ENCODE peak calls at places on chromosomes 1 and 21, in nine cellular contexts. One of them, this sample, is unnamed.
A peak's percentile ranks its signal among the peaks of the same experiment; 100 is the strongest.

GRCh38 chr1:58047265-58047858 is 499.2 kb downstream of the OMA1 start:
- DNase-seq in thyroid gland: peak; percentile 15
- DNase-seq in fibroblast of lung: no peak
- DNase-seq in brain microvascular endothelial cell: no peak
- DNase-seq in lower lobe of right lung: no peak
- DNase-seq in left ventricle myocardium inferior: no peak
- DNase-seq in CD8-positive, alpha-beta T cell: no peak
- DNase-seq in SJSA1: no peak
- DNase-seq in testis: peak; percentile 49
- DNase-seq in this sample: no peak

GRCh38 chr1:153882296-153882912 is 40.4 kb downstream of the GATAD2B start:
- DNase-seq in testis: no peak
- DNase-seq in brain microvascular endothelial cell: no peak
- DNase-seq in lower lobe of right lung: no peak
- DNase-seq in thyroid gland: no peak
- DNase-seq in fibroblast of lung: peak; percentile 24
- DNase-seq in SJSA1: no peak
- DNase-seq in left ventricle myocardium inferior: no peak
- DNase-seq in CD8-positive, alpha-beta T cell: no peak
- DNase-seq in this sample: no peak

GRCh38 chr1:32241011-32241763 is 5.8 kb upstream of the FAM167B start:
- DNase-seq in testis: peak; percentile 67
- DNase-seq in fibroblast of lung: peak; percentile 68
- DNase-seq in left ventricle myocardium inferior: peak; percentile 65
- DNase-seq in thyroid gland: peak; percentile 93
- DNase-seq in brain microvascular endothelial cell: peak; percentile 16
- DNase-seq in CD8-positive, alpha-beta T cell: peak; percentile 48
- DNase-seq in SJSA1: peak; percentile 63
- DNase-seq in lower lobe of right lung: peak; percentile 64
- DNase-seq in this sample: peak; percentile 55

GRCh38 chr1:26950602-26951001 is 9.7 kb downstream of the KDF1 start:
- DNase-seq in thyroid gland: no peak
- DNase-seq in fibroblast of lung: no peak
- DNase-seq in left ventricle myocardium inferior: no peak
- DNase-seq in SJSA1: no peak
- DNase-seq in CD8-positive, alpha-beta T cell: no peak
- DNase-seq in brain microvascular endothelial cell: no peak
- DNase-seq in lower lobe of right lung: no peak
- DNase-seq in testis: no peak
- DNase-seq in this sample: no peak

GRCh38 chr1:93584238-93585003 is 97.2 kb downstream of the BCAR3 start:
- DNase-seq in lower lobe of right lung: no peak
- DNase-seq in left ventricle myocardium inferior: no peak
- DNase-seq in thyroid gland: peak; percentile 38
- DNase-seq in CD8-positive, alpha-beta T cell: no peak
- DNase-seq in brain microvascular endothelial cell: no peak
- DNase-seq in testis: no peak
- DNase-seq in SJSA1: no peak
- DNase-seq in fibroblast of lung: no peak
- DNase-seq in this sample: no peak

GRCh38 chr21:27149034-27149433 is 182.1 kb upstream of the ADAMTS5 start:
- DNase-seq in lower lobe of right lung: no peak
- DNase-seq in fibroblast of lung: peak; percentile 44
- DNase-seq in SJSA1: no peak
- DNase-seq in brain microvascular endothelial cell: peak; percentile 10
- DNase-seq in CD8-positive, alpha-beta T cell: no peak
- DNase-seq in thyroid gland: no peak
- DNase-seq in left ventricle myocardium inferior: no peak
- DNase-seq in testis: no peak
- DNase-seq in this sample: no peak

GRCh38 chr1:165633624-165634023 is 2.6 kb downstream of the MGST3 start:
- DNase-seq in SJSA1: no peak
- DNase-seq in thyroid gland: no peak
- DNase-seq in testis: no peak
- DNase-seq in CD8-positive, alpha-beta T cell: no peak
- DNase-seq in brain microvascular endothelial cell: no peak
- DNase-seq in fibroblast of lung: peak; percentile 51
- DNase-seq in lower lobe of right lung: no peak
- DNase-seq in left ventricle myocardium inferior: no peak
- DNase-seq in this sample: no peak

GRCh38 chr1:44926311-44926781 is 60.0 kb downstream of the EIF2B3 start:
- DNase-seq in testis: no peak
- DNase-seq in SJSA1: no peak
- DNase-seq in left ventricle myocardium inferior: no peak
- DNase-seq in lower lobe of right lung: no peak
- DNase-seq in brain microvascular endothelial cell: no peak
- DNase-seq in fibroblast of lung: peak; percentile 82
- DNase-seq in thyroid gland: no peak
- DNase-seq in CD8-positive, alpha-beta T cell: no peak
- DNase-seq in this sample: no peak

GRCh38 chr21:45528028-45528705 is 14.1 kb downstream of the SLC19A1 start:
- DNase-seq in testis: no peak
- DNase-seq in SJSA1: no peak
- DNase-seq in lower lobe of right lung: peak; percentile 67
- DNase-seq in left ventricle myocardium inferior: peak; percentile 9
- DNase-seq in fibroblast of lung: no peak
- DNase-seq in thyroid gland: peak; percentile 75
- DNase-seq in brain microvascular endothelial cell: no peak
- DNase-seq in CD8-positive, alpha-beta T cell: no peak
- DNase-seq in this sample: peak; percentile 59

GRCh38 chr21:38770660-38771059 is 35.1 kb upstream of the ETS2 start:
- DNase-seq in brain microvascular endothelial cell: no peak
- DNase-seq in testis: no peak
- DNase-seq in lower lobe of right lung: no peak
- DNase-seq in thyroid gland: no peak
- DNase-seq in CD8-positive, alpha-beta T cell: no peak
- DNase-seq in SJSA1: no peak
- DNase-seq in fibroblast of lung: no peak
- DNase-seq in left ventricle myocardium inferior: no peak
- DNase-seq in this sample: no peak

GRCh38 chr21:35011681-35012080 is 37.4 kb downstream of the RUNX1 start:
- DNase-seq in brain microvascular endothelial cell: no peak
- DNase-seq in CD8-positive, alpha-beta T cell: no peak
- DNase-seq in SJSA1: no peak
- DNase-seq in thyroid gland: no peak
- DNase-seq in fibroblast of lung: peak; percentile 67
- DNase-seq in lower lobe of right lung: no peak
- DNase-seq in testis: no peak
- DNase-seq in left ventricle myocardium inferior: no peak
- DNase-seq in this sample: no peak

GRCh38 chr1:175354080-175354479 is 161.5 kb upstream of the KIAA0040 start:
- DNase-seq in CD8-positive, alpha-beta T cell: no peak
- DNase-seq in brain microvascular endothelial cell: no peak
- DNase-seq in testis: no peak
- DNase-seq in fibroblast of lung: no peak
- DNase-seq in left ventricle myocardium inferior: no peak
- DNase-seq in lower lobe of right lung: no peak
- DNase-seq in SJSA1: no peak
- DNase-seq in thyroid gland: no peak
- DNase-seq in this sample: no peak

GRCh38 chr21:42404534-42404933 is 832 bp downstream of the UBASH3A start:
- DNase-seq in testis: no peak
- DNase-seq in left ventricle myocardium inferior: no peak
- DNase-seq in lower lobe of right lung: no peak
- DNase-seq in SJSA1: no peak
- DNase-seq in fibroblast of lung: no peak
- DNase-seq in thyroid gland: peak; percentile 10
- DNase-seq in CD8-positive, alpha-beta T cell: peak; percentile 37
- DNase-seq in brain microvascular endothelial cell: no peak
- DNase-seq in this sample: no peak

GRCh38 chr1:27686223-27686990 is 14.4 kb upstream of the IFI6 start:
- DNase-seq in thyroid gland: peak; percentile 60
- DNase-seq in fibroblast of lung: no peak
- DNase-seq in brain microvascular endothelial cell: no peak
- DNase-seq in lower lobe of right lung: peak; percentile 55
- DNase-seq in SJSA1: no peak
- DNase-seq in CD8-positive, alpha-beta T cell: no peak
- DNase-seq in testis: no peak
- DNase-seq in left ventricle myocardium inferior: no peak
- DNase-seq in this sample: no peak

GRCh38 chr1:47031059-47031458 is 7.6 kb downstream of the CYP4X1 start:
- DNase-seq in left ventricle myocardium inferior: no peak
- DNase-seq in SJSA1: no peak
- DNase-seq in fibroblast of lung: peak; percentile 21
- DNase-seq in brain microvascular endothelial cell: peak; percentile 52
- DNase-seq in testis: no peak
- DNase-seq in lower lobe of right lung: no peak
- DNase-seq in CD8-positive, alpha-beta T cell: no peak
- DNase-seq in thyroid gland: no peak
- DNase-seq in this sample: peak; percentile 47

DNA sequence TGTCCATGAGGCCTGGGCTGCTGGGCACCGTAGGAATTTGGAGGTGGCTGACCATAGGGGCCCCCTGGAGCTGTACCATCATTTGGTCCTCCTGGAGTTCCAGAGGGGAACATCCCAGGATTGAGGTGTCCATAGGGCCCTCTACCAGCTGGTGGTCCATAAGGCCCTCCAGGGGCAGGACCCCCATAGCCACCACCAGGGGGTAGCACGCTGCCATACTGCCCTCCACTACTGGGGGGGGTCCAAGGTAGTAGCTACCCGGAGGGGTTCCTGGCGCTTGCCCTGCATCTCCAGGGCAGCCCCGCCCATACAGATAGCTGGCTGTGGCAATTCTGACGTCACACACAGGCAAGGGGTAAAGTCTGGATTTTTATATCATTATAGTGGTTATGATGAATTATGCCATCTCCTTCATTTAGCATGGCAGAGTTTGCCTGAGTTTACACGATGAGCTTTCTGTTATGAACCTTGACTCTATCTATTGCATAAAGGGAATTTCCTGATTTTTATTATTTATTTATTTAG is 13.2 kb downstream of the MDM4 start:
- DNase-seq in lower lobe of right lung: no peak
- DNase-seq in brain microvascular endothelial cell: no peak
- DNase-seq in fibroblast of lung: no peak
- DNase-seq in CD8-positive, alpha-beta T cell: no peak
- DNase-seq in left ventricle myocardium inferior: no peak
- DNase-seq in SJSA1: no peak
- DNase-seq in testis: no peak
- DNase-seq in thyroid gland: no peak
- DNase-seq in this sample: no peak
- H3K36me3 ChIP-seq in lower lobe of right lung: peaks cover 94% of the 10 kb centered on the region
- H3K36me3 ChIP-seq in brain microvascular endothelial cell: peaks cover 37% of the 10 kb centered on the region
- H3K36me3 ChIP-seq in fibroblast of lung: peaks cover 13% of the 10 kb centered on the region
- H3K36me3 ChIP-seq in CD8-positive, alpha-beta T cell: peaks cover 57% of the 10 kb centered on the region
- H3K36me3 ChIP-seq in left ventricle myocardium inferior: peaks cover 90% of the 10 kb centered on the region
- H3K36me3 ChIP-seq in SJSA1: peaks cover 88% of the 10 kb centered on the region
- H3K36me3 ChIP-seq in testis: no peaks in the 10 kb centered on the region
- H3K36me3 ChIP-seq in thyroid gland: peaks cover 48% of the 10 kb centered on the region
- H3K36me3 ChIP-seq in this sample: peaks cover 84% of the 10 kb centered on the region

DNA sequence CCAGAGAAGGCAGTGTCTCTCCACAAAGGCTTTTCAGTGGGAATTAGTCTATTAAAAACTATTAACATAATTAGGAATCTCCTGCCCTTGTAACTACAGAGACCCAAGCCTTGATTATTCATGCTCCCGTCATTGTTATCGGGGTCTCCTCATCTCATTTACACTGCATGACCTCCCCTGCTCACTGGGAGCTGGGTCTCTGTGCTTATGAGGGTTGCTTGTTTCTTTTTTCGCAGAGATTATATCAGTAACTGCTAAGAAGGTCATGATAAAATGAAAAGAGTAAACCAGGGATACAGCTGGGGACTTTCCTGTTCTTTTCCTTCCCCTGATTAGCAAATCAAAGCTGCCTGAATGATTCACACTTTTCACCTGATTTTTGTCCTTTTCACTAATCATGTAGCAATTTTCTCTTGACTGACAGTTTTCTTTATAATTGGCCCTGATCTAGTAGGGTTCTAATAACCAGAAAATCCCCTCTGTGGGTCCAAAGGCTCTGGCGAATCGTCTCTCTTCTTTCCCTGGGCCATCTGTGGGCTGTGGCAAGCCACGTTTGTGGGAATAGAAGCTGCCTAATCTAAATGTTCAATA is 116.5 kb upstream of the BARHL2 start:
- DNase-seq in testis: no peak
- DNase-seq in fibroblast of lung: no peak
- DNase-seq in lower lobe of right lung: no peak
- DNase-seq in left ventricle myocardium inferior: no peak
- DNase-seq in SJSA1: no peak
- DNase-seq in brain microvascular endothelial cell: no peak
- DNase-seq in CD8-positive, alpha-beta T cell: no peak
- DNase-seq in thyroid gland: no peak
- DNase-seq in this sample: no peak
- H3K27me3 ChIP-seq in testis: no peaks in the 10 kb centered on the region
- H3K27me3 ChIP-seq in fibroblast of lung: peaks cover 42% of the 10 kb centered on the region
- H3K27me3 ChIP-seq in lower lobe of right lung: peaks cover 75% of the 10 kb centered on the region
- H3K27me3 ChIP-seq in left ventricle myocardium inferior: peaks cover 72% of the 10 kb centered on the region
- H3K27me3 ChIP-seq in SJSA1: no peaks in the 10 kb centered on the region
- H3K27me3 ChIP-seq in brain microvascular endothelial cell: peaks cover 53% of the 10 kb centered on the region
- H3K27me3 ChIP-seq in CD8-positive, alpha-beta T cell: peaks cover 62% of the 10 kb centered on the region
- H3K27me3 ChIP-seq in thyroid gland: peaks cover 12% of the 10 kb centered on the region
- H3K27me3 ChIP-seq in this sample: peaks cover 48% of the 10 kb centered on the region

GRCh38 chr1:115136106-115136505 is 46.8 kb upstream of the TSPAN2 start:
- DNase-seq in thyroid gland: no peak
- DNase-seq in left ventricle myocardium inferior: no peak
- DNase-seq in fibroblast of lung: peak; percentile 51
- DNase-seq in brain microvascular endothelial cell: no peak
- DNase-seq in CD8-positive, alpha-beta T cell: no peak
- DNase-seq in SJSA1: peak; percentile 71
- DNase-seq in testis: no peak
- DNase-seq in lower lobe of right lung: no peak
- DNase-seq in this sample: no peak
- H3K36me3 ChIP-seq in thyroid gland: no peaks in the 10 kb centered on the region
- H3K36me3 ChIP-seq in left ventricle myocardium inferior: no peaks in the 10 kb centered on the region
- H3K36me3 ChIP-seq in fibroblast of lung: no peaks in the 10 kb centered on the region
- H3K36me3 ChIP-seq in brain microvascular endothelial cell: no peaks in the 10 kb centered on the region
- H3K36me3 ChIP-seq in CD8-positive, alpha-beta T cell: no peaks in the 10 kb centered on the region
- H3K36me3 ChIP-seq in SJSA1: no peaks in the 10 kb centered on the region
- H3K36me3 ChIP-seq in testis: no peaks in the 10 kb centered on the region
- H3K36me3 ChIP-seq in lower lobe of right lung: no peaks in the 10 kb centered on the region
- H3K36me3 ChIP-seq in this sample: no peaks in the 10 kb centered on the region

GRCh38 chr1:6418668-6419396 is 887 bp downstream of the HES2 start:
- DNase-seq in brain microvascular endothelial cell: no peak
- DNase-seq in fibroblast of lung: no peak
- DNase-seq in left ventricle myocardium inferior: no peak
- DNase-seq in lower lobe of right lung: no peak
- DNase-seq in testis: no peak
- DNase-seq in SJSA1: no peak
- DNase-seq in CD8-positive, alpha-beta T cell: no peak
- DNase-seq in thyroid gland: no peak
- DNase-seq in this sample: no peak

GRCh38 chr1:6419397-6419802 is 319 bp downstream of the HES2 start:
- DNase-seq in testis: no peak
- DNase-seq in lower lobe of right lung: no peak
- DNase-seq in brain microvascular endothelial cell: no peak
- DNase-seq in fibroblast of lung: no peak
- DNase-seq in left ventricle myocardium inferior: no peak
- DNase-seq in thyroid gland: no peak
- DNase-seq in SJSA1: no peak
- DNase-seq in CD8-positive, alpha-beta T cell: no peak
- DNase-seq in this sample: no peak

GRCh38 chr1:6421266-6421665 is 1.5 kb upstream of the HES2 start:
- DNase-seq in lower lobe of right lung: no peak
- DNase-seq in left ventricle myocardium inferior: no peak
- DNase-seq in SJSA1: no peak
- DNase-seq in brain microvascular endothelial cell: no peak
- DNase-seq in fibroblast of lung: no peak
- DNase-seq in CD8-positive, alpha-beta T cell: no peak
- DNase-seq in testis: no peak
- DNase-seq in thyroid gland: no peak
- DNase-seq in this sample: no peak

GRCh38 chr1:6420594-6421042 is 899 bp upstream of the HES2 start:
- DNase-seq in fibroblast of lung: no peak
- DNase-seq in left ventricle myocardium inferior: no peak
- DNase-seq in SJSA1: no peak
- DNase-seq in testis: no peak
- DNase-seq in CD8-positive, alpha-beta T cell: no peak
- DNase-seq in brain microvascular endothelial cell: no peak
- DNase-seq in lower lobe of right lung: no peak
- DNase-seq in thyroid gland: no peak
- DNase-seq in this sample: no peak

GRCh38 chr1:6419803-6420593 is at the start of gene HES2:
- DNase-seq in CD8-positive, alpha-beta T cell: no peak
- DNase-seq in fibroblast of lung: no peak
- DNase-seq in SJSA1: no peak
- DNase-seq in thyroid gland: no peak
- DNase-seq in testis: peak; percentile 32
- DNase-seq in lower lobe of right lung: no peak
- DNase-seq in left ventricle myocardium inferior: no peak
- DNase-seq in brain microvascular endothelial cell: no peak
- DNase-seq in this sample: no peak
- H3K27me3 ChIP-seq in CD8-positive, alpha-beta T cell: peaks cover 75% of the 10 kb centered on the region
- H3K27me3 ChIP-seq in fibroblast of lung: peaks cover 69% of the 10 kb centered on the region
- H3K27me3 ChIP-seq in SJSA1: peaks cover 97% of the 10 kb centered on the region
- H3K27me3 ChIP-seq in thyroid gland: peaks cover 42% of the 10 kb centered on the region
- H3K27me3 ChIP-seq in testis: no peaks in the 10 kb centered on the region
- H3K27me3 ChIP-seq in lower lobe of right lung: peaks cover 98% of the 10 kb centered on the region
- H3K27me3 ChIP-seq in left ventricle myocardium inferior: peaks cover 100% of the 10 kb centered on the region
- H3K27me3 ChIP-seq in brain microvascular endothelial cell: peaks cover 75% of the 10 kb centered on the region
- H3K27me3 ChIP-seq in this sample: peaks cover under 1% of the 10 kb centered on the region